ENCODE peak calls at places on chromosome 22, in ten cellular contexts. One of them, this sample, is unnamed.

GRCh38 chr22:19819911-19820879 is 34.5 kb downstream of the GNB1L start:
- DNase-seq in SJCRH30: no peak
- DNase-seq in right cardiac atrium: no peak
- DNase-seq in tibial artery: peak; percentile 37
- DNase-seq in cardiac muscle cell: no peak
- DNase-seq in mesenchymal stem cell: no peak
- DNase-seq in spleen: no peak
- DNase-seq in heart right ventricle: no peak
- DNase-seq in CD4-positive, CD25-positive, alpha-beta regulatory T cell: no peak
- DNase-seq in pancreas: no peak
- DNase-seq in this sample: no peak

GRCh38 chr22:43110444-43110926 is at the start of gene BIK:
- DNase-seq in tibial artery: no peak
- DNase-seq in spleen: peak; percentile 84
- DNase-seq in right cardiac atrium: peak; percentile 65
- DNase-seq in pancreas: peak; percentile 44
- DNase-seq in heart right ventricle: peak; percentile 38
- DNase-seq in mesenchymal stem cell: peak; percentile 52
- DNase-seq in cardiac muscle cell: peak; percentile 75
- DNase-seq in SJCRH30: peak; percentile 57
- DNase-seq in CD4-positive, CD25-positive, alpha-beta regulatory T cell: peak; percentile 28
- DNase-seq in this sample: no peak

GRCh38 chr22:44143117-44143495 is 37.6 kb upstream of the PARVG start:
- DNase-seq in pancreas: no peak
- DNase-seq in CD4-positive, CD25-positive, alpha-beta regulatory T cell: no peak
- DNase-seq in heart right ventricle: no peak
- DNase-seq in tibial artery: no peak
- DNase-seq in right cardiac atrium: no peak
- DNase-seq in spleen: no peak
- DNase-seq in mesenchymal stem cell: no peak
- DNase-seq in SJCRH30: no peak
- DNase-seq in cardiac muscle cell: no peak
- DNase-seq in this sample: no peak

GRCh38 chr22:40477683-40478348 is 107.4 kb downstream of the SGSM3 start:
- DNase-seq in SJCRH30: no peak
- DNase-seq in right cardiac atrium: no peak
- DNase-seq in pancreas: no peak
- DNase-seq in CD4-positive, CD25-positive, alpha-beta regulatory T cell: no peak
- DNase-seq in spleen: no peak
- DNase-seq in cardiac muscle cell: no peak
- DNase-seq in mesenchymal stem cell: no peak
- DNase-seq in heart right ventricle: no peak
- DNase-seq in tibial artery: no peak
- DNase-seq in this sample: no peak

GRCh38 chr22:46293591-46294260 is 2.9 kb upstream of the GTSE1 start:
- DNase-seq in pancreas: no peak
- DNase-seq in CD4-positive, CD25-positive, alpha-beta regulatory T cell: no peak
- DNase-seq in cardiac muscle cell: no peak
- DNase-seq in mesenchymal stem cell: peak; percentile 24
- DNase-seq in right cardiac atrium: peak; percentile 79
- DNase-seq in heart right ventricle: peak; percentile 53
- DNase-seq in spleen: peak; percentile 84
- DNase-seq in SJCRH30: no peak
- DNase-seq in tibial artery: peak; percentile 80
- DNase-seq in this sample: no peak

GRCh38 chr22:28711341-28711740 is 30.3 kb downstream of the CHEK2 start:
- DNase-seq in right cardiac atrium: no peak
- DNase-seq in mesenchymal stem cell: no peak
- DNase-seq in cardiac muscle cell: no peak
- DNase-seq in SJCRH30: peak; percentile 11
- DNase-seq in pancreas: no peak
- DNase-seq in tibial artery: no peak
- DNase-seq in spleen: no peak
- DNase-seq in CD4-positive, CD25-positive, alpha-beta regulatory T cell: no peak
- DNase-seq in heart right ventricle: no peak
- DNase-seq in this sample: no peak

GRCh38 chr22:45454260-45454659 is 40.8 kb downstream of the RIBC2 start:
- DNase-seq in tibial artery: no peak
- DNase-seq in pancreas: no peak
- DNase-seq in SJCRH30: no peak
- DNase-seq in heart right ventricle: no peak
- DNase-seq in mesenchymal stem cell: no peak
- DNase-seq in right cardiac atrium: no peak
- DNase-seq in cardiac muscle cell: no peak
- DNase-seq in CD4-positive, CD25-positive, alpha-beta regulatory T cell: no peak
- DNase-seq in spleen: no peak
- DNase-seq in this sample: no peak

GRCh38 chr22:19002684-19003038 is 66.6 kb upstream of the PRODH start:
- DNase-seq in SJCRH30: no peak
- DNase-seq in pancreas: no peak
- DNase-seq in right cardiac atrium: no peak
- DNase-seq in spleen: no peak
- DNase-seq in mesenchymal stem cell: no peak
- DNase-seq in cardiac muscle cell: no peak
- DNase-seq in CD4-positive, CD25-positive, alpha-beta regulatory T cell: no peak
- DNase-seq in heart right ventricle: no peak
- DNase-seq in tibial artery: no peak
- DNase-seq in this sample: no peak

GRCh38 chr22:41524283-41524682 is 20.0 kb downstream of the POLR3H start:
- DNase-seq in spleen: no peak
- DNase-seq in mesenchymal stem cell: peak; percentile 57
- DNase-seq in CD4-positive, CD25-positive, alpha-beta regulatory T cell: no peak
- DNase-seq in tibial artery: peak; percentile 94
- DNase-seq in SJCRH30: no peak
- DNase-seq in right cardiac atrium: peak; percentile 85
- DNase-seq in pancreas: peak; percentile 56
- DNase-seq in cardiac muscle cell: no peak
- DNase-seq in heart right ventricle: peak; percentile 76
- DNase-seq in this sample: no peak

GRCh38 chr22:41525450-41526225 is 18.6 kb downstream of the POLR3H start:
- DNase-seq in mesenchymal stem cell: no peak
- DNase-seq in right cardiac atrium: no peak
- DNase-seq in CD4-positive, CD25-positive, alpha-beta regulatory T cell: no peak
- DNase-seq in tibial artery: no peak
- DNase-seq in heart right ventricle: no peak
- DNase-seq in SJCRH30: no peak
- DNase-seq in cardiac muscle cell: no peak
- DNase-seq in spleen: no peak
- DNase-seq in pancreas: no peak
- DNase-seq in this sample: no peak

GRCh38 chr22:41522813-41523212 is 21.5 kb downstream of the POLR3H start:
- DNase-seq in spleen: no peak
- DNase-seq in mesenchymal stem cell: no peak
- DNase-seq in tibial artery: no peak
- DNase-seq in cardiac muscle cell: no peak
- DNase-seq in SJCRH30: no peak
- DNase-seq in pancreas: no peak
- DNase-seq in CD4-positive, CD25-positive, alpha-beta regulatory T cell: no peak
- DNase-seq in right cardiac atrium: no peak
- DNase-seq in heart right ventricle: no peak
- DNase-seq in this sample: no peak

GRCh38 chr22:41524809-41525449 is 19.3 kb downstream of the POLR3H start:
- DNase-seq in SJCRH30: no peak
- DNase-seq in right cardiac atrium: peak; percentile 70
- DNase-seq in mesenchymal stem cell: no peak
- DNase-seq in CD4-positive, CD25-positive, alpha-beta regulatory T cell: peak; percentile 24
- DNase-seq in cardiac muscle cell: no peak
- DNase-seq in pancreas: no peak
- DNase-seq in heart right ventricle: no peak
- DNase-seq in spleen: peak; percentile 88
- DNase-seq in tibial artery: peak; percentile 81
- DNase-seq in this sample: no peak

DNA sequence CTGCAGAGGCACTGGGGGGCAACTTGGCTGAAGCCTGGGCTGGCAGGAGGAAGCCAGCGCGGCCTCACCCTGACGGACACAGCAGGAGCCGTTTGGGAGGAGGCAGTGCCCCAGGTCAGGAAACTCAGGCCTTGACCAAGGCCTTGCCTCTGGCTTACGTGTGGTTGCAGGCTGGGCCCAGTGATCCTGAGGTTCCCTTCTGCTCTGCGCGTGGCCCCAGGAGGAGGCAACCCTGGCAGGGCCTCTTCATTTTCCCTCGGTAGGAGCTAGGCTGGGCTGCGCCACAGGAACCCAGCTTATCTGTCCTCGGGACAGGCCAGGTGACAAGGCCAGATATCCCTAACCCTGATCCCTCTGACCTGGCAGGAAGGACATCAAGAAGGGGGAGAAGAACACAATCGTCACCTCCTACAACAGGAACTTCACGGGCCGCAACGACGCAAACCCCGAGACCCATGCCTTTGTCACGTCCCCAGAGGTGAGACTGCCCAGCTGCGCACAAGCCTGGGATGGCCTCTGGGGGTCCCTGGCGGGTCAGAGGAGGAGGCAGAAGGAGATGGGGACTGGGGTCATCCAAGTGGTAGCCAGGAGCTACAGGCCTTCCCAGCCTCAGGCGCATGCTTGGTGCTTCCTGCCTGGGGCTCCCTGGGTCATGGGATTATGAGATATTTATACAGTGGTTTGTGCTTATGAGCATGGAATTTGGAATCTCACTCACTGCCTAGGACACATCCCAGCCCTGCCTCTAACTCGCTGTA is 20.6 kb downstream of the POLR3H start:
- DNase-seq in cardiac muscle cell: no peak
- DNase-seq in spleen: peak; percentile 82
- DNase-seq in pancreas: peak; percentile 32
- DNase-seq in tibial artery: peak; percentile 81
- DNase-seq in right cardiac atrium: peak; percentile 69
- DNase-seq in CD4-positive, CD25-positive, alpha-beta regulatory T cell: no peak
- DNase-seq in heart right ventricle: no peak
- DNase-seq in mesenchymal stem cell: peak; percentile 72
- DNase-seq in SJCRH30: peak; percentile 47
- DNase-seq in this sample: no peak
- H3K27ac ChIP-seq in cardiac muscle cell: peak overlapping the region; percentile 45
- H3K27ac ChIP-seq in spleen: peak overlapping the region; percentile 63
- H3K27ac ChIP-seq in pancreas: peak overlapping the region; percentile 58
- H3K27ac ChIP-seq in tibial artery: peak overlapping the region; percentile 92
- H3K27ac ChIP-seq in right cardiac atrium: peak overlapping the region; percentile 74
- H3K27ac ChIP-seq in CD4-positive, CD25-positive, alpha-beta regulatory T cell: no peak overlapping the region
- H3K27ac ChIP-seq in heart right ventricle: peak overlapping the region; percentile 82
- H3K27ac ChIP-seq in mesenchymal stem cell: no peak overlapping the region
- H3K27ac ChIP-seq in SJCRH30: no peak overlapping the region
- H3K27ac ChIP-seq in this sample: no peak overlapping the region

GRCh38 chr22:49609207-49609876 is 218.3 kb downstream of the BRD1 start:
- DNase-seq in tibial artery: peak; percentile 38
- DNase-seq in mesenchymal stem cell: no peak
- DNase-seq in pancreas: no peak
- DNase-seq in cardiac muscle cell: no peak
- DNase-seq in right cardiac atrium: no peak
- DNase-seq in SJCRH30: no peak
- DNase-seq in CD4-positive, CD25-positive, alpha-beta regulatory T cell: no peak
- DNase-seq in spleen: peak; percentile 67
- DNase-seq in heart right ventricle: no peak
- DNase-seq in this sample: no peak
- H3K27me3 ChIP-seq in tibial artery: no peaks in the 10 kb centered on the region
- H3K27me3 ChIP-seq in mesenchymal stem cell: no peaks in the 10 kb centered on the region
- H3K27me3 ChIP-seq in pancreas: no peaks in the 10 kb centered on the region
- H3K27me3 ChIP-seq in cardiac muscle cell: no peaks in the 10 kb centered on the region
- H3K27me3 ChIP-seq in right cardiac atrium: no peaks in the 10 kb centered on the region
- H3K27me3 ChIP-seq in SJCRH30: peaks cover 35% of the 10 kb centered on the region
- H3K27me3 ChIP-seq in CD4-positive, CD25-positive, alpha-beta regulatory T cell: no peaks in the 10 kb centered on the region
- H3K27me3 ChIP-seq in spleen: no peaks in the 10 kb centered on the region
- H3K27me3 ChIP-seq in heart right ventricle: no peaks in the 10 kb centered on the region
- H3K27me3 ChIP-seq in this sample: no peaks in the 10 kb centered on the region

GRCh38 chr22:39230261-39231196 is 14.3 kb downstream of the PDGFB start:
- DNase-seq in tibial artery: no peak
- DNase-seq in SJCRH30: no peak
- DNase-seq in spleen: no peak
- DNase-seq in mesenchymal stem cell: no peak
- DNase-seq in heart right ventricle: peak; percentile 33
- DNase-seq in cardiac muscle cell: no peak
- DNase-seq in pancreas: no peak
- DNase-seq in right cardiac atrium: peak; percentile 78
- DNase-seq in CD4-positive, CD25-positive, alpha-beta regulatory T cell: no peak
- DNase-seq in this sample: no peak

GRCh38 chr22:39233736-39234120 is 11.1 kb downstream of the PDGFB start:
- DNase-seq in tibial artery: no peak
- DNase-seq in pancreas: no peak
- DNase-seq in CD4-positive, CD25-positive, alpha-beta regulatory T cell: no peak
- DNase-seq in SJCRH30: no peak
- DNase-seq in mesenchymal stem cell: no peak
- DNase-seq in right cardiac atrium: peak; percentile 86
- DNase-seq in heart right ventricle: peak; percentile 76
- DNase-seq in spleen: no peak
- DNase-seq in cardiac muscle cell: peak; percentile 49
- DNase-seq in this sample: no peak

GRCh38 chr22:39232806-39233735 is 11.7 kb downstream of the PDGFB start:
- DNase-seq in mesenchymal stem cell: no peak
- DNase-seq in pancreas: no peak
- DNase-seq in spleen: no peak
- DNase-seq in cardiac muscle cell: no peak
- DNase-seq in heart right ventricle: no peak
- DNase-seq in SJCRH30: no peak
- DNase-seq in CD4-positive, CD25-positive, alpha-beta regulatory T cell: no peak
- DNase-seq in tibial artery: no peak
- DNase-seq in right cardiac atrium: peak; percentile 37
- DNase-seq in this sample: no peak

GRCh38 chr22:39231197-39231950 is 13.4 kb downstream of the PDGFB start:
- DNase-seq in CD4-positive, CD25-positive, alpha-beta regulatory T cell: no peak
- DNase-seq in spleen: no peak
- DNase-seq in SJCRH30: no peak
- DNase-seq in pancreas: no peak
- DNase-seq in heart right ventricle: no peak
- DNase-seq in right cardiac atrium: peak; percentile 59
- DNase-seq in tibial artery: no peak
- DNase-seq in cardiac muscle cell: no peak
- DNase-seq in mesenchymal stem cell: no peak
- DNase-seq in this sample: no peak

DNA sequence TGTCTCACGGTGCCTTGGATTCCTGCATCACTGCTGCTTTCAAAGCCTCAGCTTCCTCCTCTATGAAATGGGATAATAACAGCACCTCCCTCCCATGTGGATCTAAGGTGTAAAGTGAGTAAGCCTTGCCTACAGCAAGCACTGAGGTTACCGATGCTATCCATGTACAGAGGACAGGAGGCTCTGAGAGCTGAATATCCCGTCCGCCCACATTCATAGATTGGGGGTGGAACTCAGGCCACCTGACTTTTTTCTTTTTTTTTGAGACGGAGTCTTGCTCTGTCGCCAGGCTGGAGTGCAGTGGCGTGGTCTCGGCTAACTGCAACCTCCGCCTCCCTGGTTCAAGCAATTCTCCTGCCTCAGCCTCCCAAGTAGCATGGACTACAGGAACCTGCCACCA is 12.5 kb downstream of the PDGFB start:
- DNase-seq in cardiac muscle cell: no peak
- DNase-seq in CD4-positive, CD25-positive, alpha-beta regulatory T cell: no peak
- DNase-seq in mesenchymal stem cell: no peak
- DNase-seq in pancreas: no peak
- DNase-seq in spleen: no peak
- DNase-seq in heart right ventricle: no peak
- DNase-seq in SJCRH30: no peak
- DNase-seq in right cardiac atrium: no peak
- DNase-seq in tibial artery: no peak
- DNase-seq in this sample: no peak
- H3K4me1 ChIP-seq in cardiac muscle cell: peaks cover 54% of the 10 kb centered on the region
- H3K4me1 ChIP-seq in CD4-positive, CD25-positive, alpha-beta regulatory T cell: peaks cover 28% of the 10 kb centered on the region
- H3K4me1 ChIP-seq in mesenchymal stem cell: peaks cover 46% of the 10 kb centered on the region
- H3K4me1 ChIP-seq in pancreas: peaks cover 10% of the 10 kb centered on the region
- H3K4me1 ChIP-seq in spleen: peaks cover 72% of the 10 kb centered on the region
- H3K4me1 ChIP-seq in heart right ventricle: peaks cover 55% of the 10 kb centered on the region
- H3K4me1 ChIP-seq in SJCRH30: peaks cover 46% of the 10 kb centered on the region
- H3K4me1 ChIP-seq in right cardiac atrium: peaks cover 23% of the 10 kb centered on the region
- H3K4me1 ChIP-seq in tibial artery: peaks cover 36% of the 10 kb centered on the region
- H3K4me1 ChIP-seq in this sample: peaks cover 15% of the 10 kb centered on the region

GRCh38 chr22:50471962-50472361 is 2.9 kb downstream of the SBF1 start:
- DNase-seq in spleen: no peak
- DNase-seq in cardiac muscle cell: no peak
- DNase-seq in CD4-positive, CD25-positive, alpha-beta regulatory T cell: no peak
- DNase-seq in mesenchymal stem cell: no peak
- DNase-seq in right cardiac atrium: no peak
- DNase-seq in heart right ventricle: no peak
- DNase-seq in SJCRH30: no peak
- DNase-seq in pancreas: no peak
- DNase-seq in tibial artery: no peak
- DNase-seq in this sample: no peak
- H3K27ac ChIP-seq in spleen: no peak overlapping the region
- H3K27ac ChIP-seq in cardiac muscle cell: no peak overlapping the region
- H3K27ac ChIP-seq in CD4-positive, CD25-positive, alpha-beta regulatory T cell: peak overlapping the region; percentile 86
- H3K27ac ChIP-seq in mesenchymal stem cell: no peak overlapping the region
- H3K27ac ChIP-seq in right cardiac atrium: no peak overlapping the region
- H3K27ac ChIP-seq in heart right ventricle: no peak overlapping the region
- H3K27ac ChIP-seq in SJCRH30: no peak overlapping the region
- H3K27ac ChIP-seq in pancreas: no peak overlapping the region
- H3K27ac ChIP-seq in tibial artery: no peak overlapping the region
- H3K27ac ChIP-seq in this sample: no peak overlapping the region